ENCODE peak calls at places on chromosome 9, in six cellular contexts. A is transverse colon, D is thyroid gland, T is stomach, Y is sigmoid colon, K is tibial artery. F is an unnamed sample.
A peak's percentile ranks its signal among the peaks of the same experiment; 100 is the strongest.

GRCh38 chr9:124270504-124271335 is 13.0 kb downstream of the NEK6 start:
- DNase-seq in A (peak; percentile 82), D (no peak), T (peak; percentile 80), Y (no peak), K (peak; percentile 70), F (peak; percentile 88)

GRCh38 chr9:116269250-116269649 is 115.7 kb downstream of the PAPPA start:
- DNase-seq in A (no peak), D (no peak), T (no peak), Y (no peak), K (no peak), F (no peak)

GRCh38 chr9:128917151-128917849 is 3.5 kb upstream of the PHYHD1 start:
- DNase-seq in A (peak; percentile 73), D (peak; percentile 94), T (peak; percentile 88), Y (peak; percentile 93), K (peak; percentile 89), F (peak; percentile 89)

GRCh38 chr9:36632892-36633291 is 60.2 kb downstream of the MELK start:
- DNase-seq in A (no peak), D (no peak), T (no peak), Y (no peak), K (no peak), F (no peak)

GRCh38 chr9:114426046-114426948 is 38.5 kb upstream of the AKNA start:
- DNase-seq in A (no peak), D (no peak), T (no peak), Y (peak; percentile 56), K (no peak), F (peak; percentile 37)

GRCh38 chr9:110133608-110134214 is 74.2 kb downstream of the C9orf152 start:
- DNase-seq in A (no peak), D (no peak), T (no peak), Y (no peak), K (no peak), F (no peak)

GRCh38 chr9:84007662-84008061 is 27.1 kb downstream of the RMI1 start:
- DNase-seq in A (no peak), D (no peak), T (no peak), Y (no peak), K (no peak), F (no peak)

GRCh38 chr9:112050544-112051475 is 124.3 kb downstream of the SUSD1 start:
- DNase-seq in A (peak; percentile 59), D (no peak), T (peak; percentile 57), Y (peak; percentile 83), K (peak; percentile 70), F (no peak)

GRCh38 chr9:38036359-38037084 is 32.5 kb downstream of the SHB start:
- DNase-seq in A (no peak), D (no peak), T (no peak), Y (peak; percentile 71), K (peak; percentile 75), F (peak; percentile 74)

GRCh38 chr9:27933210-27934062 is 360.2 kb upstream of the C9orf72 start:
- DNase-seq in A (no peak), D (no peak), T (no peak), Y (no peak), K (no peak), F (no peak)

GRCh38 chr9:128627127-128627715 is 29.4 kb downstream of the DYNC2I2 start:
- DNase-seq in A (no peak), D (no peak), T (no peak), Y (peak; percentile 63), K (no peak), F (no peak)

GRCh38 chr9:95796029-95796428 is 79.5 kb upstream of the ERCC6L2 start:
- DNase-seq in A (no peak), D (no peak), T (no peak), Y (no peak), K (no peak), F (no peak)

DNA sequence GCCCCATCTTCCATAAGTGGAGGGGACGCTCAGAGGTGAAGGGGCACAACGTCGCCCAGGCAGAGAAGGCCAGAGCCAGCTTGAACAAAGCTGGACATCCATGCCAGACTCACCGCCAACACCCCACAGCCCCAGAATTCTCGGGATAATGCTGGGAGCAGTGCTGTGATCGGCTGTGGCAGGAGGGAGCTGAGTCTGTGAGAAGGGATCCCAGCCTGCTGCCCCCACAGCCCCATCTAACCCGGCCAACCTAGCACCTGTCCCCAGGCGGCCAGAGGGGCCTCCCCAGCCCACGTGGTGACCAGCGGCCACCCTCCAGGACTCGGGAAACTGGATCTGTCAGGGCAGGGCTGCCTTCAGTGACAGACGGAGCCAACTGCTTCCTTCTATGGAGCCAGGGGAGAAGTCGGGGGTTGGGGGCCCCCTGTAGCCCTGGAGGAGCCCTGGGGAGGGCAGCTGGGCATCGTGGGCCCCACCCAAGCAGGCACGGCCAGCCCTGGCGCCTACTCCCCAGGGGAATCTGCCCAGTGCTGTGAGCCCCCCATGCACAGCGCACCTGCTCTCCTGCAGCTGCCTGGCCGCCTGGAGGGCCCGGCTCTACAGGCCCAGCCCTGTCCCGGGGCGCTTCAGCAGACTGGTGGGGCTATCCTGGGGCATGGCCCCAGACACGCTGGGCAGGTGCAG is 6.0 kb downstream of the BRD3 start:
- DNase-seq in A (no peak), D (peak; percentile 41), T (peak; percentile 60), Y (peak; percentile 56), K (no peak), F (peak; percentile 60)
- H3K4me1 ChIP-seq in A (peaks cover 75% of the 10 kb centered on the region), D (peaks cover 71% of the 10 kb centered on the region), T (peaks cover 97% of the 10 kb centered on the region), Y (peaks cover 91% of the 10 kb centered on the region), K (peaks cover 47% of the 10 kb centered on the region), F (peaks cover 75% of the 10 kb centered on the region)

DNA sequence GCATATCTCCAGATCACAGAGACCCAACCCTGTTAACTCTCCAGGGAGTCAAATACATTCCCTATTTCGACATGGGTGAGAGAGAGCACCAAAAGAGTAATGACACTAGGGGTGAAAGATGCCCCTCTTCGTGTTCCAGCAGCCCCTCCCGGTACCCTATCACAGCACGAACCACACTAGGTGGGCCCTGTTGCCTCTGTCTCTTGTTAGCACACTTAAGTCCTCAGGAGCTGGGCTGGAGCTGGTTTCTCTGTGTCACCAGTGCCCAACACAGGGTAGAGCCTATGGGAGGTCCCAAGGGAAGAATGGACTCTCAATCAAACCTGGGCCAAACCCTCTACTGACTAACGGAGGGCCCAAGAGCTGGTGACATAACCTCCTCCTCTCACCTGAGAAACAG is 1.2 kb downstream of the CDK20 start:
- DNase-seq in A (no peak), D (no peak), T (no peak), Y (no peak), K (no peak), F (no peak)
- H3K4me3 ChIP-seq in A (no peak overlapping the region), D (no peak overlapping the region), T (no peak overlapping the region), Y (no peak overlapping the region), K (no peak overlapping the region), F (no peak overlapping the region)

GRCh38 chr9:2417730-2418129 is 203.9 kb upstream of the VLDLR start:
- DNase-seq in A (no peak), D (no peak), T (no peak), Y (no peak), K (no peak), F (no peak)

GRCh38 chr9:2415326-2415725 is 206.3 kb upstream of the VLDLR start:
- DNase-seq in A (no peak), D (no peak), T (no peak), Y (no peak), K (no peak), F (no peak)

GRCh38 chr9:2413196-2413840 is 208.3 kb upstream of the VLDLR start:
- DNase-seq in A (no peak), D (no peak), T (no peak), Y (no peak), K (no peak), F (no peak)

GRCh38 chr9:2411459-2412215 is 209.9 kb upstream of the VLDLR start:
- DNase-seq in A (no peak), D (no peak), T (no peak), Y (no peak), K (no peak), F (no peak)

GRCh38 chr9:2414465-2414864 is 207.1 kb upstream of the VLDLR start:
- DNase-seq in A (no peak), D (no peak), T (no peak), Y (no peak), K (no peak), F (no peak)
- H3K27ac ChIP-seq in A (no peak overlapping the region), D (no peak overlapping the region), T (no peak overlapping the region), Y (no peak overlapping the region), K (no peak overlapping the region), F (no peak overlapping the region)

DNA sequence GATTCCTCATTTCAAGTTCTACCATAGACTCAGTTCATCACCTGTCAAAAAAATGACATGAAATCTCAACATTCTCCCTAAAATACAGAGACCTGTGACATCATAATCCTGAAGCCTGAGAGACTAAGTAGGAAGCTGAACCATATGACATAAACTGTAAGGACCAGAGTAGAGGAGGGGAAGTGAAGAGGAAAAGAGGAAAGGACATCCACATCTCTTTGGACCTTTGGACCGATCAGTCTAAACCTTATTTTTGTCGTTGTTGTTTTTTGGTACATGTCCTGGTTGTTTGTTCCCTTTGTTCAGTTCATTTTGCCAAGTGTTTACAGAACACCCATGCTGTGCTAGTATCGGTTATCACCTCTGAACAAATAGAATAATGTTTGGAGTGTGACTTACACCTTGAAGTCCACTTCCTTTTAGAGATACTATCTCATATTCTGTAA is 41.9 kb downstream of the LURAP1L start:
- DNase-seq in A (no peak), D (no peak), T (no peak), Y (no peak), K (no peak), F (no peak)
- H3K4me1 ChIP-seq in A (peaks cover 72% of the 10 kb centered on the region), D (peaks cover 12% of the 10 kb centered on the region), T (peaks cover 11% of the 10 kb centered on the region), Y (peaks cover 73% of the 10 kb centered on the region), K (peaks cover 22% of the 10 kb centered on the region), F (peaks cover 45% of the 10 kb centered on the region)